ENCODE peak calls at places on chromosome 11, in eight cellular contexts. Z is adipocyte, N is cardiac muscle cell, C is neural progenitor cell, L is left ventricle myocardium inferior, Y is tibial artery, M is ovary, P is Peyer's patch. B is an unnamed sample. For H3K27me3, the result is how much of the 10 kb centered on the place peaks cover.

GRCh38 chr11:57324154-57324885 is 432 bp downstream of the TNKS1BP1 start:
- DNase-seq in Z (peak), N (peak), C (peak), L (peak), Y (peak), M (peak), P (peak), B (peak)

GRCh38 chr11:107744736-107745135 is 32.9 kb upstream of the SLN start:
- DNase-seq in Z (no peak), N (no peak), C (no peak), L (no peak), Y (no peak), M (no peak), P (no peak), B (no peak)

GRCh38 chr11:59753650-59754493 is 1.3 kb upstream of the STX3 start:
- DNase-seq in Z (peak), N (peak), C (peak), L (peak), Y (peak), M (peak), P (peak), B (peak)

GRCh38 chr11:65883058-65883761 is 3.6 kb downstream of the CTSW start:
- DNase-seq in Z (no peak), N (no peak), C (no peak), L (no peak), Y (no peak), M (no peak), P (no peak), B (no peak)

GRCh38 chr11:32561835-32562234 is 21.8 kb upstream of the EIF3M start:
- DNase-seq in Z (no peak), N (no peak), C (no peak), L (no peak), Y (no peak), M (no peak), P (no peak), B (no peak)

GRCh38 chr11:2668876-2669275 is 30.9 kb downstream of the KCNQ1OT1 start:
- DNase-seq in Z (no peak), N (no peak), C (no peak), L (no peak), Y (no peak), M (no peak), P (no peak), B (no peak)

GRCh38 chr11:60831501-60832079 is 10.3 kb upstream of the CCDC86 start:
- DNase-seq in Z (no peak), N (peak), C (no peak), L (no peak), Y (no peak), M (no peak), P (no peak), B (no peak)

GRCh38 chr11:64429970-64430369 is 71.0 kb downstream of the RPS6KA4 start:
- DNase-seq in Z (no peak), N (no peak), C (no peak), L (no peak), Y (no peak), M (no peak), P (no peak), B (peak)

GRCh38 chr11:96154802-96155520 is 188.0 kb downstream of the MAML2 start:
- DNase-seq in Z (peak), N (peak), C (no peak), L (no peak), Y (peak), M (no peak), P (no peak), B (no peak)

GRCh38 chr11:17733261-17733660 is 1.3 kb upstream of the KCNC1 start:
- DNase-seq in Z (no peak), N (no peak), C (no peak), L (no peak), Y (peak), M (no peak), P (peak), B (no peak)
- H3K27me3 ChIP-seq in Z (half or more), N (half or more), C (half or more), L (half or more), Y (under half), M (under half), P (under half), B (half or more)

GRCh38 chr11:704189-704798 is 1.7 kb upstream of the EPS8L2 start:
- DNase-seq in Z (no peak), N (no peak), C (no peak), L (no peak), Y (peak), M (no peak), P (no peak), B (peak)

GRCh38 chr11:704799-705645 is 1.0 kb upstream of the EPS8L2 start:
- DNase-seq in Z (no peak), N (no peak), C (no peak), L (no peak), Y (peak), M (peak), P (peak), B (peak)

GRCh38 chr11:706957-707816 is 1.2 kb downstream of the EPS8L2 start:
- DNase-seq in Z (peak), N (no peak), C (peak), L (no peak), Y (peak), M (peak), P (peak), B (peak)

GRCh38 chr11:706439-706956 is 467 bp downstream of the EPS8L2 start:
- DNase-seq in Z (peak), N (peak), C (no peak), L (no peak), Y (peak), M (peak), P (peak), B (peak)

DNA sequence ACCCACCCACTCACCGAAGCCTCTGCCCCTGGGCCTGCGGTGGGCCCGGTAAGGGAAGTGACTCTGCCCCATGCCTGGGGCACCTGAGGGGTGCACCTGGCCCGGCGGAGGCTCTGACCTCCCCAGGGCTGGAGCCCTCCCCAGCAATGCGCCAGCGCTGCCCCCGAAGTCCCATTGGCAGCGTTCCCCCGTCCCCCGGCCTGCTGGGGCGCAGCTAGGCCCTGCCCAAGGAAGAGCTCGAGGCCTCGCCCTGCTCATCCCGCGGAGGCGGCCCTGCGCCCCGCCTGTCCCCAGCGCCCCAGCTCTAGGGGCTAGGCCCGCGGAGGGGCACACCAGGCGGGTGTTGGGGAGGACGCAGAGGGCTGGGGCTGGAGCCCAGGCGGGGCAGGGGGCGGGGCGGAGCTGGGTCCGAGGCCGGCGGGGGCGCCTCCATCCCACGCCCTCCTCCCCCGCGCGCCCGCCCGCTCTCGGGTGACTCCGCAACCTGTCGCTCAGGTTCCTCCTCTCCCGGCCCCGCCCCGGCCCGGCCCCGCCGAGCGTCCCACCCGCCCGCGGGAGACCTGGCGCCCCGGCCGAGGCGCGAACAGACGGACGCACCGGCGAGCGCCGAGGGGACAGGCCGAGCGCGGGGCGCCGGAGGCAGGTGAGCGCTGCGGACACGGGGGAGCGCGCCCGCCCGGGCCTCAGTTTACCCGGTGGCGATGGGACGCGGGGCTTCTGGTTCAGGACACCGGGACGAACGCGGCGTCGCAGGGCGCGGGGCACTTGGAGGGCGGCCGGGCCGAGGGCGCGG is at the start of gene EPS8L2:
- DNase-seq in Z (peak), N (no peak), C (peak), L (no peak), Y (peak), M (peak), P (peak), B (peak)
- H3K27me3 ChIP-seq in Z (under half), N (under half), C (under half), L (half or more), Y (under half), M (under half), P (under half), B (under half)

DNA sequence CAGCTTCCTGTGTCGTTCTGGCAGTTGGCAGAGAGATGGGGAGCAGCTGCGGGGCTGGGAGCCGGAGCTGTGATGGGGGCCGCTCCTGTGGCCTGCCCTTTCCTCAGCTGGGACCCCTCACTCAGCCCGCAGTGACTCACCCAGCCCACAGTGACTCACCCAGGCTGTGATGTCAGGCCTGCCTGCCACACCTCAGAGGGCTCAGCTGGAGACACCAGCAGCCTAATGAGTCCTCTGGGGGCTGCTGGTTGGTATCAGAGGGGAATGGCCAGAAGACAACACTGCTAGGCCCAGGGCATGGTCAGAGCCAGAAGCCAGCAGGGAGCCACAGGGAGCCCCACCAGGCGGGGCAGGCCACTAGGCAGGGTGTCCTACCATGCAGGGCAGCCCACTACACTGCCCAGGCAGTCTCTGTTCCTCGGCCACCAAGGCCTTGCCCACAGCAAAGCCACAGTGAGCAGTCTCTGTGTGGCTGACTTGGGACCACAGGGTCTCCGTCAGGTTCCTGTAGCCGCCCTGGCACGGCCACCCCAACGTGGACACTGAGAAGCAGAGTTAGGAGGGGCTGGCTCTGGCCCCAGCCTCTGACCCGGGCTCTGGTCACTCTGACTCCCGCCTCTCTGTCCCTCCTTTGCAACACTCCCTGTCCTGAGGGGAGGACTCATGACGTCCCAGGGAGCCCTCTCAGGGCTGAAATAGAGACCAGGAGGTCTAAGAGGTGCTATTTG is 4.3 kb upstream of the FXYD2 start:
- DNase-seq in Z (peak), N (peak), C (no peak), L (peak), Y (peak), M (no peak), P (peak), B (peak)
- H3K27me3 ChIP-seq in Z (under half), N (under half), C (under half), L (under half), Y (under half), M (under half), P (under half), B (under half)

DNA sequence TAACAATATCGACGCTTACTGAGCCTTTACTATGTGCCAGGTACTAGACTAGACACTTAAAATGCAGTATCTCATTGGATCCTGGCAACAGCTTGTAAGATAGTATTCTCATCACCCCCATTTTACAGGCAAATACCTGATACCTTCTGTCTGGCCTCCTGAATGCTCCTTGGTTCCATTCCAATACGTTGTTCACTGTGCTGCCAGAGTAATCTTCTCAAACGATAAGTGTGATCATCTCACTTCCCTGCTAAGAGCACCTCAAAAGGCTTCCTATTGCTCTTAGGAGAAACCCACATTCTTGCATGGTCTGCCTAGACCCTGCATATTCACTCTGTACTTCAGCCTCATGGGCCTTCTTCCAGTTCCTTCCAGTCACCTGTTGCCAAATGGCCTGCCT is 1.3 kb upstream of the NRIP3 start:
- DNase-seq in Z (no peak), N (no peak), C (no peak), L (no peak), Y (no peak), M (no peak), P (no peak), B (no peak)
- H3K27me3 ChIP-seq in Z (under half), N (half or more), C (half or more), L (under half), Y (under half), M (under half), P (under half), B (half or more)